ENCODE peak calls at places on chromosomes 7 and 10, in seven cellular contexts. A is GM12891; M is activated CD4-positive, alpha-beta T cell treated with anti-CD3 and anti-CD28 coated beads for 48 hours; D is cardiac muscle cell; J is A172; L is dorsolateral prefrontal cortex; R is IMR-90. S is an unnamed sample.

GRCh38 chr10:43854042-43854441 is 205.4 kb upstream of the ZNF32 start:
- DNase-seq in A (no peak), R (peak), L (no peak), D (peak), J (peak), M (no peak), S (peak)

GRCh38 chr10:76973091-76973514 is 664.5 kb downstream of the KCNMA1 start:
- DNase-seq in R (no peak), M (no peak), L (no peak), A (no peak), J (no peak), D (no peak), S (no peak)

GRCh38 chr10:3074145-3074665 is 6.9 kb downstream of the PFKP start:
- DNase-seq in M (no peak), J (no peak), A (no peak), R (peak), D (no peak), L (no peak), S (no peak)

GRCh38 chr10:3783721-3784432 is 1.1 kb downstream of the KLF6 start:
- DNase-seq in M (peak), D (peak), R (peak), L (no peak), A (no peak), J (no peak), S (peak)

GRCh38 chr10:22681783-22682183 is 32.6 kb downstream of the PIP4K2A start:
- DNase-seq in J (peak), A (no peak), R (peak), L (no peak), M (peak), D (peak), S (peak)

GRCh38 chr10:44973323-44974081 is 5.1 kb downstream of the DEPP1 start:
- DNase-seq in D (no peak), M (no peak), R (no peak), J (no peak), A (no peak), L (no peak), S (peak)

GRCh38 chr10:76337641-76338040 is 906.2 kb downstream of the LRMDA start:
- DNase-seq in L (no peak), M (no peak), D (no peak), R (peak), J (peak), A (no peak), S (peak)

GRCh38 chr10:1369665-1370064 is 313.5 kb downstream of the WDR37 start:
- DNase-seq in D (no peak), L (no peak), M (no peak), J (no peak), R (no peak), A (no peak), S (no peak)

GRCh38 chr7:151306860-151307259 is 34.8 kb upstream of the NUB1 start:
- DNase-seq in A (no peak), J (no peak), R (no peak), M (no peak), L (no peak), D (no peak), S (no peak)

GRCh38 chr7:158138329-158138597 is 449.4 kb downstream of the PTPRN2 start:
- DNase-seq in J (no peak), A (no peak), L (no peak), M (no peak), R (no peak), D (no peak), S (no peak)

GRCh38 chr10:44908936-44909335 is 2.2 kb upstream of the TMEM72 start:
- DNase-seq in L (no peak), M (no peak), D (no peak), A (no peak), R (no peak), J (no peak), S (no peak)

GRCh38 chr7:47000561-47000960 is 581.4 kb downstream of the TNS3 start:
- DNase-seq in M (no peak), D (no peak), J (no peak), R (no peak), L (no peak), A (no peak), S (no peak)

GRCh38 chr10:73625004-73625883 is 16.0 kb downstream of the MYOZ1 start:
- DNase-seq in D (peak), M (peak), R (peak), L (peak), J (peak), A (no peak), S (peak)

GRCh38 chr10:128469515-128469914 is 343.3 kb upstream of the MKI67 start:
- DNase-seq in D (no peak), R (no peak), A (no peak), M (no peak), J (no peak), L (no peak), S (no peak)

GRCh38 chr10:58859541-58859940 is 316.9 kb upstream of the PHYHIPL start:
- DNase-seq in M (no peak), J (no peak), D (no peak), A (no peak), R (peak), L (no peak), S (no peak)

GRCh38 chr7:4939971-4940720 is 18.8 kb downstream of the MMD2 start:
- DNase-seq in A (no peak), M (no peak), R (no peak), L (peak), D (no peak), J (no peak), S (no peak)

GRCh38 chr10:3126741-3127342 is 45.7 kb downstream of the PITRM1 start:
- DNase-seq in L (no peak), R (no peak), A (no peak), J (peak), D (peak), M (no peak), S (peak)

GRCh38 chr10:34200355-34200901 is 614.7 kb downstream of the PARD3 start:
- DNase-seq in M (no peak), A (no peak), L (no peak), R (no peak), D (peak), J (no peak), S (no peak)

GRCh38 chr10:91220954-91221696 is 662 bp downstream of the PCGF5 start:
- DNase-seq in D (peak), R (peak), A (no peak), L (no peak), J (peak), M (peak), S (peak)

GRCh38 chr7:10708447-10708846 is 265.2 kb upstream of the PHF14 start:
- DNase-seq in L (no peak), A (no peak), R (no peak), M (no peak), J (peak), D (no peak), S (no peak)

GRCh38 chr10:86439544-86439943 is 72.9 kb upstream of the GRID1 start:
- DNase-seq in D (peak), L (peak), M (no peak), R (peak), J (no peak), A (no peak), S (peak)

GRCh38 chr10:15815242-15815885 is 44.9 kb downstream of the MINDY3 start:
- DNase-seq in L (no peak), M (no peak), D (no peak), J (no peak), A (no peak), R (no peak), S (no peak)